ENCODE peak calls at places on chromosomes 1 and 21, in four cellular contexts. One of them, this sample, is unnamed.

GRCh38 chr1:56424744-56425493 is 154.4 kb downstream of the PLPP3 start:
- DNase-seq in K562: no peak
- DNase-seq in GM12878: no peak
- DNase-seq in endothelial cell of umbilical vein: peak
- DNase-seq in this sample: peak

GRCh38 chr1:43199093-43199726 is 27.1 kb downstream of the CFAP57 start:
- DNase-seq in endothelial cell of umbilical vein: no peak
- DNase-seq in GM12878: peak
- DNase-seq in K562: no peak
- DNase-seq in this sample: no peak

GRCh38 chr1:59973719-59974118 is 47.1 kb upstream of the CYP2J2 start:
- DNase-seq in K562: no peak
- DNase-seq in endothelial cell of umbilical vein: no peak
- DNase-seq in GM12878: no peak
- DNase-seq in this sample: no peak

GRCh38 chr1:3230553-3230952 is 161.6 kb downstream of the PRDM16 start:
- DNase-seq in endothelial cell of umbilical vein: no peak
- DNase-seq in GM12878: no peak
- DNase-seq in K562: no peak
- DNase-seq in this sample: no peak

GRCh38 chr21:41651830-41652229 is 115.0 kb downstream of the RIPK4 start:
- DNase-seq in K562: no peak
- DNase-seq in GM12878: no peak
- DNase-seq in endothelial cell of umbilical vein: no peak
- DNase-seq in this sample: peak

GRCh38 chr1:11383553-11384169 is 95.3 kb upstream of the DISP3 start:
- DNase-seq in endothelial cell of umbilical vein: no peak
- DNase-seq in K562: no peak
- DNase-seq in GM12878: no peak
- DNase-seq in this sample: no peak

GRCh38 chr21:32520885-32521735 is 64.2 kb downstream of the TCP10L start:
- DNase-seq in endothelial cell of umbilical vein: peak
- DNase-seq in GM12878: no peak
- DNase-seq in K562: no peak
- DNase-seq in this sample: peak

GRCh38 chr21:32257952-32258785 is 20.7 kb downstream of the MIS18A start:
- DNase-seq in GM12878: no peak
- DNase-seq in K562: peak
- DNase-seq in endothelial cell of umbilical vein: peak
- DNase-seq in this sample: peak

GRCh38 chr1:230247921-230248778 is 178.0 kb downstream of the PGBD5 start:
- DNase-seq in K562: no peak
- DNase-seq in GM12878: no peak
- DNase-seq in endothelial cell of umbilical vein: no peak
- DNase-seq in this sample: no peak

GRCh38 chr1:41662061-41662655 is 177.7 kb upstream of the EDN2 start:
- DNase-seq in GM12878: no peak
- DNase-seq in K562: no peak
- DNase-seq in endothelial cell of umbilical vein: peak
- DNase-seq in this sample: peak

GRCh38 chr21:34625194-34625593 is 10.3 kb upstream of the RCAN1 start:
- DNase-seq in GM12878: no peak
- DNase-seq in K562: no peak
- DNase-seq in endothelial cell of umbilical vein: no peak
- DNase-seq in this sample: no peak

GRCh38 chr1:47915677-47916353 is 81.4 kb downstream of the TRABD2B start:
- DNase-seq in GM12878: no peak
- DNase-seq in endothelial cell of umbilical vein: no peak
- DNase-seq in K562: no peak
- DNase-seq in this sample: no peak

GRCh38 chr1:213127074-213127473 is 76.0 kb downstream of the RPS6KC1 start:
- DNase-seq in GM12878: no peak
- DNase-seq in K562: no peak
- DNase-seq in endothelial cell of umbilical vein: no peak
- DNase-seq in this sample: peak

GRCh38 chr1:86757272-86757984 is 53.1 kb downstream of the SH3GLB1 start:
- DNase-seq in endothelial cell of umbilical vein: peak
- DNase-seq in K562: no peak
- DNase-seq in GM12878: no peak
- DNase-seq in this sample: peak

GRCh38 chr1:154546264-154547043 is 12.0 kb downstream of the UBE2Q1 start:
- DNase-seq in K562: peak
- DNase-seq in GM12878: peak
- DNase-seq in endothelial cell of umbilical vein: peak
- DNase-seq in this sample: peak

GRCh38 chr1:41994195-41994894 is 75.6 kb upstream of the HIVEP3 start:
- DNase-seq in K562: no peak
- DNase-seq in endothelial cell of umbilical vein: no peak
- DNase-seq in GM12878: no peak
- DNase-seq in this sample: no peak

GRCh38 chr1:160085686-160086089 is 4.3 kb downstream of the KCNJ9 start:
- DNase-seq in K562: peak
- DNase-seq in GM12878: no peak
- DNase-seq in endothelial cell of umbilical vein: peak
- DNase-seq in this sample: peak

GRCh38 chr1:20017741-20018140 is 38.3 kb upstream of the PLA2G2A start:
- DNase-seq in K562: no peak
- DNase-seq in GM12878: no peak
- DNase-seq in endothelial cell of umbilical vein: no peak
- DNase-seq in this sample: no peak

GRCh38 chr1:8285103-8285502 is 32.8 kb upstream of the SLC45A1 start:
- DNase-seq in GM12878: no peak
- DNase-seq in K562: no peak
- DNase-seq in endothelial cell of umbilical vein: no peak
- DNase-seq in this sample: no peak

DNA sequence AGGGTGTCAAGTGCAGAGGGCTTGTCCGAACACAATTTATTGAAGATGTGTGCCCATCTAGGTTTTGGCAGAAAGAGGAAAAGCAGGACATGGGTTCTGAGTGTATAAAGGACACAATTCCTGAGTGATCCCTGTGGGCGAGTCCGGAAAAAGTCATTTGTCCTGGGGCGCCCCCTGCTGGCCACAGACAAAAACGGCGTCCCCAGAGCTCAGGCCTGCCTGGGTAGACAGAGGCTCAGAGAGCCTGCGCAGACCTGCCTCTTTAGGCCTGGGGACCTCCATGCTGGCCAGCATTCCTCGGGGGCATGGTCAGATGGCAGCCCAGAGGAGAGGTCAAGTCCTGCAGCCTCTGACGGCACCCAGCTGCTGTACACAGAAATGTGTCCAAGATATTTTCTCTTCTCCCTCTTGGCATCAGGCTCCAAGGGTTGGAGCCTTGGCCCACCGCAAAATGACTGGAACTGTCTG is 65.5 kb upstream of the LRP8 start:
- DNase-seq in GM12878: no peak
- DNase-seq in endothelial cell of umbilical vein: peak
- DNase-seq in K562: peak
- DNase-seq in this sample: peak
- TF ChIP-seq FOS in GM12878: no peak
- TF ChIP-seq FOS in endothelial cell of umbilical vein: no peak
- TF ChIP-seq FOS in K562: no peak
- TF ChIP-seq FOS in this sample: no peak

GRCh38 chr21:38221594-38221993 is 35.2 kb upstream of the KCNJ15 start:
- DNase-seq in K562: no peak
- DNase-seq in endothelial cell of umbilical vein: no peak
- DNase-seq in GM12878: no peak
- DNase-seq in this sample: no peak

GRCh38 chr21:38220270-38220737 is 36.5 kb upstream of the KCNJ15 start:
- DNase-seq in GM12878: no peak
- DNase-seq in K562: peak
- DNase-seq in endothelial cell of umbilical vein: no peak
- DNase-seq in this sample: no peak

GRCh38 chr21:38223893-38224540 is 32.8 kb upstream of the KCNJ15 start:
- DNase-seq in K562: no peak
- DNase-seq in endothelial cell of umbilical vein: no peak
- DNase-seq in GM12878: no peak
- DNase-seq in this sample: peak

DNA sequence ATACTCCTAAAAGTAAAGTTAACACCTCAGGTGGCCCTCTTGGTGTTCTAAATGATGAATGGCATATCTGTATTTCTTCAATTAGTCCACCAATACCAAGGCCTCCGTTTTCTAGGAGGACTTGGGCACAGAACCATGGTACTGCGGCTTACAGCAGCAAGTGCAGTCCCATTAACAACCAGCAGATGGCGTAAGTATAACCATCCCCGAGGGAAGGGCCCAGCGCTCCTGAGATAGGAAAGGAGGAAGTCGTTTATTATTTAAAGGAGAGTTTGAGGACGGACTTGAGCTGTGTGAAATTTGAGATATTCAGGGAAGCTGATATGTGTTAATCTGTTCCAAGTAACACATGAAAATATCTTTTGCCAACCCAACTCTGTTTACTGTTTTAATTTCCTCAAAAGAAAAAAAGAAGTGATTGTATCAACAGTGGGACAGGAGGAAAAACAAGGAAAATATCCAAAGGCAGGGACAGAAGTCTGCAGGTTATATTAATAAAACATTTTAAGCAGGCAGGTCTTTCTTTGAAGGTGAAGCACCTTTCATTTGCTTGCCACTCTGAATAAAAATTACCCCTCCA is 37.7 kb upstream of the KCNJ15 start:
- DNase-seq in K562: peak
- DNase-seq in GM12878: no peak
- DNase-seq in endothelial cell of umbilical vein: peak
- DNase-seq in this sample: peak
- TF ChIP-seq FOS in K562: no peak
- TF ChIP-seq FOS in GM12878: no peak
- TF ChIP-seq FOS in endothelial cell of umbilical vein: no peak
- TF ChIP-seq FOS in this sample: no peak

GRCh38 chr21:15539376-15539775 is 190.4 kb upstream of the USP25 start:
- DNase-seq in K562: no peak
- DNase-seq in endothelial cell of umbilical vein: no peak
- DNase-seq in GM12878: no peak
- DNase-seq in this sample: no peak
- TF ChIP-seq FOS in K562: no peak
- TF ChIP-seq FOS in endothelial cell of umbilical vein: no peak
- TF ChIP-seq FOS in GM12878: no peak
- TF ChIP-seq FOS in this sample: no peak

GRCh38 chr1:75732703-75733102 is 8.2 kb downstream of the ACADM start:
- DNase-seq in endothelial cell of umbilical vein: no peak
- DNase-seq in GM12878: no peak
- DNase-seq in K562: no peak
- DNase-seq in this sample: no peak
- TF ChIP-seq FOS in endothelial cell of umbilical vein: no peak
- TF ChIP-seq FOS in GM12878: no peak
- TF ChIP-seq FOS in K562: no peak
- TF ChIP-seq FOS in this sample: no peak

GRCh38 chr21:27515676-27516075 is 548.8 kb upstream of the ADAMTS5 start:
- DNase-seq in K562: no peak
- DNase-seq in endothelial cell of umbilical vein: no peak
- DNase-seq in GM12878: no peak
- DNase-seq in this sample: no peak
- TF ChIP-seq FOS in K562: no peak
- TF ChIP-seq FOS in endothelial cell of umbilical vein: no peak
- TF ChIP-seq FOS in GM12878: no peak
- TF ChIP-seq FOS in this sample: no peak